ENCODE peak calls at places on chromosomes 16 and 17, in five cellular contexts. K is uterus, R is left ventricle myocardium inferior, E is heart right ventricle, Y is tibial nerve. I is an unnamed sample. For H3K36me3, the result is how much of the 10 kb centered on the place peaks cover.

GRCh38 chr17:7219812-7220592 is at the start of the genes ACADVL and DLG4:
- DNase-seq in R (peak), E (peak), Y (peak), K (peak), I (peak)

GRCh38 chr16:10577305-10578202 is 2.8 kb downstream of the EMP2 start:
- DNase-seq in Y (no peak), R (peak), K (peak), E (peak), I (no peak)

GRCh38 chr16:27305342-27305741 is 8.4 kb upstream of the IL4R start:
- DNase-seq in K (no peak), R (no peak), Y (no peak), E (no peak), I (no peak)

GRCh38 chr16:78128920-78129319 is 29.5 kb downstream of the WWOX start:
- DNase-seq in E (peak), K (no peak), R (no peak), Y (no peak), I (no peak)

GRCh38 chr16:16879567-16880251 is 500.8 kb downstream of the NPIPA7 start:
- DNase-seq in R (no peak), E (no peak), Y (no peak), K (no peak), I (no peak)

GRCh38 chr17:41013606-41014005 is 4.7 kb upstream of the KRTAP3-1 start:
- DNase-seq in E (peak), K (no peak), Y (no peak), R (no peak), I (no peak)

GRCh38 chr16:71811261-71811803 is 2.7 kb upstream of the AP1G1 start:
- DNase-seq in R (no peak), Y (no peak), E (no peak), K (no peak), I (no peak)

GRCh38 chr17:73551756-73552155 is 92.5 kb downstream of the SDK2 start:
- DNase-seq in K (no peak), R (no peak), E (no peak), Y (no peak), I (no peak)

GRCh38 chr16:2178321-2179106 is 17.9 kb downstream of the CASKIN1 start:
- DNase-seq in R (no peak), Y (no peak), E (no peak), K (no peak), I (no peak)

GRCh38 chr16:50856991-50857390 is 115.1 kb downstream of the CYLD start:
- DNase-seq in E (no peak), K (no peak), Y (no peak), R (no peak), I (peak)

GRCh38 chr17:11618861-11619566 is 20.7 kb downstream of the DNAH9 start:
- DNase-seq in K (peak), Y (peak), E (peak), R (no peak), I (no peak)

DNA sequence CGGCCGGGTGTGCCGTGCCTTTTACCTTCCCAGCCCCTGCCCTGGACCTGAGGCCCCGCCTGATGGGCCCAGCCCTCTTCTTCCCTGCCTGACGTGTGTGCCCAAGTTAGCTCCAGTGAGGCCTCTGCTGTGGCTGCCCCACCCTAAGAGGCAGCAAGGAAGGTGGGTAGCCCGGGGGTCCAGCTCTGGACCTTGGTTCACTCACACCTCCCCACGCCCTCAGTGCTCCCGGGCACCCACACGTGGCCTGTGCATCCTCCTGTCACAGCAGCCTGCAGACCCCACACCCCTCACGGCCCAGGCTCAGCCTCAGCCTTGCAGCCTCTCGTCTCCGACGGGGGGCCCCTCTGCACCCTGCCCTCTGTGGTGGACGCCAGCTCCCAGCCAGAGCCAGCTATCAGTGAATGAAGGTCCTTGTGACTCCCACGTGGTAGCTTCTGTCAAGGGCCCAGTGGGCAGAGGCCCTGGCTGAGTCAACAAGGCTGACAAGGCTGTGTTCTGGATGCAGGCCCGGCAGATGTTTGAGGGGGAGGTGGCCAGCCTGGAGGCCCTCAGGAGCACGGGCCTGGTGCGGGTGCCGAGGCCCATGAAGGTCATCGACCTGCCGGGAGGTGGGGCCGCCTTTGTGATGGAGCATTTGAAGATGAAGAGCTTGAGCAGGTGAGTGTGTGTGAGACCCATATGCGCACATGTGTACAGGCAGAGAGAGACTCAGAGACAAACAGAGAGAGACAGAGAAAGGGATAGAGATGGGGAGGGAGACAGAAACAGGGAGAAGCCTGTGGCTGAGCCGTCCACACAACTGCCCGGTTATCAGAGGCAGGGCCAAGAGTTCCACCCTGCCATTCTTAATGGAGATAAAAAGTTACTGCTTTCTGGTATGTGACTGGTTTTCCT is 2.8 kb downstream of the FN3K start:
- DNase-seq in E (peak), R (peak), Y (no peak), K (peak), I (peak)
- H3K36me3 ChIP-seq in E (under half), R (under half), Y (half or more), K (under half), I (under half)

GRCh38 chr17:79003661-79004411 is 5.7 kb downstream of the CANT1 start:
- DNase-seq in K (peak), E (no peak), R (no peak), Y (no peak), I (no peak)
- H3K36me3 ChIP-seq in K (under half), E (under half), R (under half), Y (under half), I (under half)

GRCh38 chr17:18246880-18247612 is 11.5 kb downstream of the FLII start:
- DNase-seq in Y (peak), E (peak), R (peak), K (peak), I (no peak)

GRCh38 chr17:18246109-18246725 is 12.3 kb downstream of the FLII start:
- DNase-seq in Y (no peak), K (no peak), E (no peak), R (no peak), I (no peak)

GRCh38 chr17:18248300-18248731 is 10.2 kb downstream of the FLII start:
- DNase-seq in E (peak), K (peak), R (peak), Y (peak), I (peak)

GRCh38 chr17:18248811-18249210 is 9.7 kb downstream of the FLII start:
- DNase-seq in E (no peak), R (no peak), Y (no peak), K (no peak), I (no peak)

DNA sequence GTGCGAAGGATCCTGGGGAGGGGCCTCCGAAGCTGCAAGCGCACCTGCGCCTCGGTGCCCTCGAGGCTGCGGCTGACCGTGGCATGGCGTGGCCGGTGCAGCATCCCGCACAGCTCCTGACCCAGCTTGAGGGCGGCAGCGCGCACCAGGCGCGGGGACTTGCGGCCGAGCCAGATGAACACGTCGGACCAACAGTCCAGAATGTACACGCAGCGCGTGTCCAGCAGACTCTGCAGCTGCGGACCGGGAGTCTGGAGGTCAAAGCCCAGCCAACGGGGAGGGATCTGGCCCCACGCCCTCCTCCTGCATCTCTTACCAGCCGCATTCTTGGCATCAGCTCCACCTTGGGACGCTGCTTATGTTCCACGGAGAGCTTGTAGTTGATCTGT is 10.9 kb downstream of the FLII start:
- DNase-seq in E (no peak), Y (no peak), R (peak), K (peak), I (no peak)
- H3K36me3 ChIP-seq in E (half or more), Y (half or more), R (half or more), K (under half), I (half or more)

GRCh38 chr16:88049561-88050545 is 98.6 kb downstream of the BANP start:
- DNase-seq in E (no peak), R (peak), Y (no peak), K (no peak), I (no peak)
- H3K36me3 ChIP-seq in E (half or more), R (under half), Y (half or more), K (under half), I (under half)

GRCh38 chr16:86955136-86955890 is 361.9 kb downstream of the C16orf95 start:
- DNase-seq in Y (no peak), K (no peak), E (no peak), R (no peak), I (no peak)

GRCh38 chr16:86959729-86960128 is 357.5 kb downstream of the C16orf95 start:
- DNase-seq in Y (no peak), K (no peak), E (no peak), R (no peak), I (no peak)

GRCh38 chr16:86953631-86954465 is 363.3 kb downstream of the C16orf95 start:
- DNase-seq in Y (no peak), E (no peak), K (no peak), R (no peak), I (no peak)

GRCh38 chr16:86959182-86959651 is 358.0 kb downstream of the C16orf95 start:
- DNase-seq in E (no peak), Y (no peak), R (no peak), K (no peak), I (no peak)

GRCh38 chr16:86956437-86956836 is 360.8 kb downstream of the C16orf95 start:
- DNase-seq in K (no peak), E (no peak), Y (no peak), R (no peak), I (no peak)
- H3K36me3 ChIP-seq in K (under half), E (under half), Y (under half), R (under half), I (under half)

GRCh38 chr17:67563692-67564228 is 154.0 kb upstream of the NOL11 start:
- DNase-seq in Y (no peak), K (no peak), E (no peak), R (no peak), I (no peak)
- H3K36me3 ChIP-seq in Y (under half), K (under half), E (under half), R (under half), I (under half)